ENCODE peak calls at places on chromosomes 5 and 9, in eight cellular contexts. Z is GM23248, T is PC-9, N is upper lobe of right lung, V is NT2/D1, P is aorta, W is tibial artery, J is BE2C. B is an unnamed sample.

GRCh38 chr5:116382025-116382873 is 192.4 kb downstream of the SEMA6A start:
- DNase-seq in Z (no peak), T (no peak), N (no peak), V (no peak), P (no peak), W (no peak), J (no peak), B (no peak)

GRCh38 chr5:105952875-105953274 is 1717.9 kb downstream of the EFNA5 start:
- DNase-seq in Z (peak; percentile 15), T (no peak), N (no peak), V (no peak), P (no peak), W (no peak), J (peak; percentile 40), B (peak; percentile 86)

GRCh38 chr5:143539742-143540141 is 136.3 kb upstream of the NR3C1 start:
- DNase-seq in Z (no peak), T (no peak), N (no peak), V (no peak), P (no peak), W (no peak), J (no peak), B (no peak)

GRCh38 chr9:128636024-128636390 is 20.6 kb downstream of the DYNC2I2 start:
- DNase-seq in Z (peak; percentile 34), T (peak; percentile 86), N (peak; percentile 92), V (peak; percentile 39), P (no peak), W (no peak), J (peak; percentile 56), B (peak; percentile 53)

GRCh38 chr5:50962934-50963646 is 296.7 kb downstream of the PARP8 start:
- DNase-seq in Z (peak; percentile 65), T (no peak), N (peak; percentile 75), V (peak; percentile 60), P (peak; percentile 69), W (peak; percentile 60), J (peak; percentile 77), B (peak; percentile 82)

GRCh38 chr9:96495341-96495740 is 45.4 kb downstream of the HABP4 start:
- DNase-seq in Z (peak; percentile 79), T (no peak), N (peak; percentile 74), V (no peak), P (no peak), W (no peak), J (no peak), B (no peak)

GRCh38 chr5:67511911-67512310 is 315.3 kb upstream of the CD180 start:
- DNase-seq in Z (no peak), T (no peak), N (no peak), V (no peak), P (no peak), W (no peak), J (no peak), B (no peak)

GRCh38 chr5:120174089-120174488 is 290.0 kb upstream of the PRR16 start:
- DNase-seq in Z (no peak), T (no peak), N (no peak), V (no peak), P (no peak), W (no peak), J (no peak), B (no peak)

GRCh38 chr9:131628821-131629197 is 83.5 kb downstream of the PRRT1B start:
- DNase-seq in Z (no peak), T (no peak), N (peak; percentile 50), V (no peak), P (no peak), W (no peak), J (no peak), B (no peak)

GRCh38 chr5:132510076-132510475 is 19.5 kb upstream of the IRF1 start:
- DNase-seq in Z (peak; percentile 70), T (peak; percentile 56), N (no peak), V (no peak), P (no peak), W (no peak), J (no peak), B (no peak)

DNA sequence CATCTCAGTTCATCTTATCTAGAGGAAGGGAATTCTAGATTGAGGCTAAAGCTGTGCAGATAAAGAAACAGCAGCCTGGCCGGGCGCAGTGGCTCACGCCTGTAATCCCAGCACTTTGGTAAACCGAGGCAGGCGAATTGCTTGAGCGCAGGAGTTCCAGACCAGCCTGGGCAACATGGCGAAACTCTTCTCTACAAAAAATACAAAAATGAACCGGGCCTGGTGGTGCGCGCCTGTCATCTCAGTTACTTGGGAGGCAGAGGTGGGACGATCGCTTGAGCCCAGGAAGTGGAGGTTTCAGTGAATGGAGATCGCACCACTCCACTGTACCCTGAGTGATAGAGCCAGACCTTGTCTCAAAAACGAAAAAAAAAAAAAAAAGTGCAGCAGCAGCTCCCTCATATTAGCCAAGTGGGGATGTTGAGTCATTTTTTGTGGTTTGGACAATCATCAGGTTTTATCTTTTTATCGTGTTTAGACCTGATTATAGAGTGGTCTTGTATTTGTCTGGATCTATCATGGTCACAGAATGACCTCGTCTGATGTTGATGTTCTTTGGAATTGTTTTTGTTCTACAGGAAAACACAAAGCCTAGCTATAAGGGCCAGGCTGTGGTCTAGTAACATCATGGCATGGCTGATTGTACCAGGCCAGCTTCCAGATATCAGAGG is 1.5 kb upstream of the FBXW11 start:
- DNase-seq in Z (peak; percentile 70), T (no peak), N (no peak), V (no peak), P (no peak), W (no peak), J (no peak), B (no peak)
- H3K4me3 ChIP-seq in Z (peak overlapping the region; percentile 92), T (peak overlapping the region; percentile 86), N (peak overlapping the region; percentile 89), V (peak overlapping the region; percentile 94), P (no peak overlapping the region), W (peak overlapping the region; percentile 97), J (peak overlapping the region; percentile 73), B (peak overlapping the region; percentile 96)

DNA sequence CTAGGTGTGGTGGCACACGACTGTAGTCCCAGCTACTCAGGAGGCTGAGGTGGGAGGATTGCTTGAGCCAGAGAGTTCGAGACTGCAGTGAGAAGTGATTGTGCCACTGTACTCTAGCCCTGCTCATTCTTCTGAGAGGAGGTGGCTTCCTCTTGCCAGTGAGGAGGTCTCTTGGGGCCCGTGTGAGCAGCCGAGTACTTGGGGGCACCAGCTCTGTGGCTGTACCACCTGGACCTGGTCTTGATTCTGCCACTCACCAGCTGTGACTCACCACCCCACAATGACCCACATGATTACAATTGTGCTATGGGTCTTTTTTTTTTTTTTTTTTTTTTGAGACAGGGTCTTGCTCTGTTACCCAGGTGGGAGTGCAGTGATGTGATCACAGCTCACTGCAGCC is 18.0 kb upstream of the CRB2 start:
- DNase-seq in Z (no peak), T (no peak), N (no peak), V (no peak), P (no peak), W (no peak), J (no peak), B (no peak)
- H3K4me1 ChIP-seq in Z (peaks cover 16% of the 10 kb centered on the region), T (peaks cover 5% of the 10 kb centered on the region), N (peaks cover 10% of the 10 kb centered on the region), V (peaks cover 16% of the 10 kb centered on the region), P (no peaks in the 10 kb centered on the region), W (peaks cover 5% of the 10 kb centered on the region), J (no peaks in the 10 kb centered on the region), B (peaks cover 5% of the 10 kb centered on the region)

DNA sequence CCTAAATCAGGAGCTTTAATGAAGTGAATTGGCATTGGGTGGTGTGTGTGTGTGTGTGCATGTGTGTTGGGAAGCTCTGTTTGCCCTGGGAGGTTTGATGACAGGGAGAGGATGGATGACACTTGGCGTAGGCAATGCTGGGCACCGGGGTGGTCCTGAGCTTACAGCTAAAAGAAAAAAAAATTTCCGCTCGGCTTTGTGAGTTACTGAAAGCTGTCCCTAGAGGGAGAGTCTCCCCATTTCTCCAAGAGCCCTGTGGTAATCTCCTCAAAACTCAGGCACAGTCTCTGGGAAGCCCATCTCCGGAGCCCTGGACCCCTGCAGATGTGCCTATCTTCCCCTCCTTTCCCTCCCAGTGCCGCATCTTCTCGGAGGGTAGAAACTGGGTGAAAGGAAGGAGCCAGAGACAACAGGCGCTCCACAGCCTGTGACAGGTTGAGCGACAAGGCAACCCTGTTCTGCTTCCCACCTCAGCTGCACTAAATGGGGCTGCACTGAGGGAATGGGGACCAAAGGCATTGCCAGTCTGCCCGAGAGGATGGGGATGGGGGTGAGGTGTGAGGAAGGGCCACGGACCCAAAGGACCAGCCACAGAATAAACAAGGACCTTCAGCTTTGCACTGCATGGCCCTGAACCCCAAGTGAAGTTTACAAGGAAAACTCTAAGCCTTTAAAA is 35.8 kb upstream of the TIFAB start:
- DNase-seq in Z (peak; percentile 6), T (no peak), N (no peak), V (no peak), P (no peak), W (no peak), J (no peak), B (no peak)
- H3K4me3 ChIP-seq in Z (peak overlapping the region; percentile 80), T (peak overlapping the region; percentile 40), N (no peak overlapping the region), V (no peak overlapping the region), P (no peak overlapping the region), W (no peak overlapping the region), J (no peak overlapping the region), B (no peak overlapping the region)

DNA sequence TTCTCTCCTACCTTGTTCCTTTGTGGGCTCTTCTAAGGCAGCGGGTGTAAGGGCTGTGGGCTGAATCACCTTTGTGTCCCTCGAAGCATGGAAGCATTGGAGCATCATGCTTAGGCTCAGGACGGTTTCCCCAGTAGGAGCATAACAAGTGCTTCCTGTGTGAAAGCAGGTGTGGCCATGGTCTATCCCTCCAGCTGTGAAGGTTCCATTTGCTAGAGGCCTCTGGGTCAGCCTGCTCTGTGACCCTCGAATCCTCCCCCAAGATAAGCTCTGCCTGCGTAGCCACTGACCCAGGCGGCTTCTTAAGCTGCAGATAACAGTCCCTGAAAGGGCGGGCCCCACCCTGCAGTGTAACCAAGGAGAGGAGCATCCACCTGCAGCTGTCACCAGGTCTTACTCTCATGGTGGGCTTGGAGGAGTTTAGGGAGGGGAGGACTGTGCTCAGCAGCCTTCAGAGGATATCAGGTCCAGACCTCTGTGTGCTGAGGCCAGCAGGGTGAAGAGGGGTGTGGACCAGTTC is 8.4 kb upstream of the NDST1 start:
- DNase-seq in Z (no peak), T (no peak), N (no peak), V (no peak), P (no peak), W (no peak), J (no peak), B (no peak)
- H3K4me1 ChIP-seq in Z (peaks cover 74% of the 10 kb centered on the region), T (peaks cover 20% of the 10 kb centered on the region), N (peaks cover 84% of the 10 kb centered on the region), V (peaks cover 31% of the 10 kb centered on the region), P (peaks cover 6% of the 10 kb centered on the region), W (peaks cover 86% of the 10 kb centered on the region), J (peaks cover 28% of the 10 kb centered on the region), B (peaks cover 25% of the 10 kb centered on the region)

DNA sequence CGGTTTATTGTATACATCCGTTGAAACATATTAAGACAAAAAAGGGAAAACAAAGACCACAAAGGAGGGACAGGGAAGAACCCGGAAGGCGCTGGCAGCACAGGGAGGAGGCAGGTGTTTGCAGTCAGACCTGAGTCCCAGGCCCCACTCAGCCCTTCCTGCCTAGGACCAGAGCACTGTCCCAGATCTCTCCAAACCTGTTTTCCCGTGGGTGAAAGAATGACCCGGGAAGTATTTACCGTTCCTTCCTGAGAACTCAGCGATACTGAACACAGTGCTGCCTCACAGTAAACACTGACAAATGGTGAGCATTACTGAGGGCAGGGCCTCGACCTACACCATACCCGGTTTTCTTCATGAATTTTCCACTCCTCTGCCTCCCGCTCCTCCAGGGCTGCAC is 1.2 kb downstream of the ABO start:
- DNase-seq in Z (no peak), T (no peak), N (no peak), V (no peak), P (no peak), W (no peak), J (no peak), B (no peak)
- H3K4me3 ChIP-seq in Z (no peak overlapping the region), T (no peak overlapping the region), N (peak overlapping the region; percentile 52), V (no peak overlapping the region), P (no peak overlapping the region), W (no peak overlapping the region), J (no peak overlapping the region), B (no peak overlapping the region)

GRCh38 chr5:172867761-172868435 is 33.8 kb downstream of the ERGIC1 start:
- DNase-seq in Z (peak; percentile 38), T (no peak), N (no peak), V (no peak), P (no peak), W (no peak), J (no peak), B (no peak)
- H3K4me1 ChIP-seq in Z (peaks cover 59% of the 10 kb centered on the region), T (peaks cover 45% of the 10 kb centered on the region), N (peaks cover 68% of the 10 kb centered on the region), V (peaks cover 23% of the 10 kb centered on the region), P (peaks cover 4% of the 10 kb centered on the region), W (peaks cover 72% of the 10 kb centered on the region), J (peaks cover 12% of the 10 kb centered on the region), B (no peaks in the 10 kb centered on the region)

GRCh38 chr9:33751536-33752129 is 43.7 kb upstream of the PRSS3 start:
- DNase-seq in Z (no peak), T (peak; percentile 51), N (no peak), V (no peak), P (no peak), W (no peak), J (no peak), B (no peak)
- H3K4me3 ChIP-seq in Z (peak overlapping the region; percentile 81), T (peak overlapping the region; percentile 66), N (no peak overlapping the region), V (no peak overlapping the region), P (no peak overlapping the region), W (no peak overlapping the region), J (peak overlapping the region; percentile 85), B (no peak overlapping the region)